ENCODE peak calls at places on chromosomes 12 and 14, in eight cellular contexts. N, K, T, P, H, V, I and O are unnamed samples.

GRCh38 chr12:128449146-128449894 is 182.3 kb downstream of the TMEM132C start:
- DNase-seq in N (no peak), K (no peak), T (no peak), P (no peak), H (no peak), V (no peak), I (peak; percentile 82), O (no peak)

GRCh38 chr14:65351493-65352224 is 60.9 kb upstream of the FUT8 start:
- DNase-seq in N (no peak), K (no peak), T (no peak), P (no peak), H (no peak), V (no peak), I (no peak), O (no peak)

GRCh38 chr12:3227076-3227975 is 150.1 kb downstream of the TSPAN9 start:
- DNase-seq in N (peak; percentile 55), K (no peak), T (no peak), P (no peak), H (no peak), V (no peak), I (no peak), O (no peak)

GRCh38 chr12:77845831-77846230 is 15.1 kb downstream of the NAV3 start:
- DNase-seq in N (no peak), K (no peak), T (peak; percentile 41), P (no peak), H (no peak), V (no peak), I (no peak), O (no peak)

GRCh38 chr14:99757331-99758070 is 35.7 kb upstream of the EML1 start:
- DNase-seq in N (no peak), K (no peak), T (peak; percentile 95), P (no peak), H (no peak), V (peak; percentile 53), I (no peak), O (no peak)

GRCh38 chr12:1213205-1213604 is 222.2 kb downstream of the ERC1 start:
- DNase-seq in N (no peak), K (peak; percentile 45), T (no peak), P (no peak), H (no peak), V (no peak), I (no peak), O (no peak)

GRCh38 chr12:57381693-57382220 is 49.1 kb downstream of the R3HDM2 start:
- DNase-seq in N (no peak), K (no peak), T (no peak), P (no peak), H (no peak), V (no peak), I (no peak), O (no peak)

GRCh38 chr12:113724703-113725556 is 241.2 kb downstream of the RBM19 start:
- DNase-seq in N (no peak), K (no peak), T (no peak), P (no peak), H (no peak), V (no peak), I (no peak), O (no peak)

GRCh38 chr14:105187116-105187515 is 6.0 kb upstream of the NUDT14 start:
- DNase-seq in N (no peak), K (no peak), T (no peak), P (no peak), H (no peak), V (no peak), I (no peak), O (no peak)

GRCh38 chr12:68416350-68416749 is 84.2 kb upstream of the MDM1 start:
- DNase-seq in N (no peak), K (no peak), T (no peak), P (no peak), H (no peak), V (no peak), I (no peak), O (no peak)

GRCh38 chr14:100740196-100740825 is 13.6 kb downstream of the DLK1 start:
- DNase-seq in N (no peak), K (no peak), T (no peak), P (no peak), H (no peak), V (no peak), I (no peak), O (no peak)

GRCh38 chr12:11705010-11705409 is 55.5 kb downstream of the ETV6 start:
- DNase-seq in N (no peak), K (no peak), T (peak; percentile 76), P (no peak), H (no peak), V (no peak), I (no peak), O (no peak)

GRCh38 chr14:95495093-95495492 is 21.4 kb downstream of the SYNE3 start:
- DNase-seq in N (no peak), K (no peak), T (no peak), P (no peak), H (no peak), V (peak; percentile 31), I (no peak), O (no peak)

GRCh38 chr12:65740873-65741600 is 83.2 kb upstream of the HMGA2 start:
- DNase-seq in N (peak; percentile 86), K (peak; percentile 82), T (no peak), P (peak; percentile 81), H (peak; percentile 14), V (peak; percentile 80), I (no peak), O (no peak)

GRCh38 chr14:53848851-53849250 is 107.8 kb downstream of the BMP4 start:
- DNase-seq in N (no peak), K (no peak), T (no peak), P (no peak), H (no peak), V (no peak), I (no peak), O (no peak)

GRCh38 chr12:22600226-22600625 is 24.7 kb upstream of the ETNK1 start:
- DNase-seq in N (no peak), K (no peak), T (no peak), P (no peak), H (no peak), V (no peak), I (no peak), O (no peak)

GRCh38 chr12:29743801-29744200 is 39.9 kb downstream of the TMTC1 start:
- DNase-seq in N (no peak), K (no peak), T (no peak), P (no peak), H (no peak), V (no peak), I (no peak), O (no peak)

GRCh38 chr12:67748761-67749075 is 100.2 kb downstream of the DYRK2 start:
- DNase-seq in N (no peak), K (no peak), T (no peak), P (no peak), H (no peak), V (no peak), I (no peak), O (no peak)

GRCh38 chr12:109738878-109739665 is 25.4 kb downstream of the FAM222A start:
- DNase-seq in N (peak; percentile 15), K (no peak), T (no peak), P (no peak), H (no peak), V (peak; percentile 59), I (no peak), O (no peak)

GRCh38 chr14:28142400-28143015 is 624.1 kb upstream of the FOXG1 start:
- DNase-seq in N (no peak), K (no peak), T (no peak), P (no peak), H (no peak), V (no peak), I (peak; percentile 41), O (no peak)

GRCh38 chr14:28461379-28461778 is 305.2 kb upstream of the FOXG1 start:
- DNase-seq in N (no peak), K (no peak), T (no peak), P (no peak), H (no peak), V (no peak), I (no peak), O (no peak)

GRCh38 chr12:10501031-10501430 is 4.7 kb upstream of the EIF2S3B start:
- DNase-seq in N (no peak), K (no peak), T (no peak), P (no peak), H (no peak), V (no peak), I (no peak), O (no peak)

GRCh38 chr14:92924247-92924646 is 1.3 kb downstream of the CHGA start:
- DNase-seq in N (no peak), K (no peak), T (no peak), P (no peak), H (no peak), V (no peak), I (no peak), O (no peak)

GRCh38 chr14:68011629-68012028 is 192.1 kb downstream of the RAD51B start:
- DNase-seq in N (no peak), K (no peak), T (peak; percentile 36), P (no peak), H (no peak), V (no peak), I (no peak), O (no peak)